ENCODE peak calls at places on chromosomes 7 and 10, in ten cellular contexts. O, L, K, J, T, N, P, C, V and Y are unnamed samples.
A peak's percentile ranks its signal among the peaks of the same experiment; 100 is the strongest.

GRCh38 chr7:4739528-4739992 is 35.9 kb upstream of the AP5Z1 start:
- DNase-seq in K (no peak), L (peak; percentile 27), O (no peak), N (no peak), C (no peak), T (peak; percentile 75), P (no peak), V (peak; percentile 57), J (peak; percentile 81), Y (peak; percentile 81)

GRCh38 chr7:46207931-46208634 is 287.0 kb upstream of the IGFBP3 start:
- DNase-seq in L (no peak), N (no peak), C (no peak), K (no peak), P (no peak), V (no peak), T (no peak), O (no peak), J (no peak), Y (no peak)

GRCh38 chr10:110408203-110408871 is 89.4 kb upstream of the DUSP5 start:
- DNase-seq in P (peak; percentile 44), O (peak; percentile 94), C (no peak), L (no peak), T (no peak), J (peak; percentile 42), K (no peak), N (peak; percentile 57), V (no peak), Y (peak; percentile 51)

GRCh38 chr7:155448632-155449007 is 9.3 kb upstream of the EN2 start:
- DNase-seq in K (no peak), O (no peak), C (no peak), T (no peak), L (peak; percentile 65), V (no peak), J (no peak), P (peak; percentile 38), N (no peak), Y (no peak)

GRCh38 chr7:143321734-143322133 is 5.8 kb downstream of the CLCN1 start:
- DNase-seq in L (no peak), J (no peak), N (no peak), O (peak; percentile 48), P (peak; percentile 63), V (no peak), K (no peak), C (no peak), T (no peak), Y (no peak)

GRCh38 chr7:13035233-13035632 is 347.8 kb downstream of the ARL4A start:
- DNase-seq in K (no peak), L (no peak), C (no peak), J (no peak), O (no peak), V (no peak), P (no peak), T (no peak), N (no peak), Y (no peak)

GRCh38 chr7:135744938-135745701 is 3.5 kb downstream of the FAM180A start:
- DNase-seq in L (no peak), V (no peak), T (peak; percentile 88), O (peak; percentile 87), C (peak; percentile 57), N (peak; percentile 24), P (no peak), J (peak; percentile 67), K (no peak), Y (peak; percentile 64)

GRCh38 chr10:14200645-14201534 is 129.8 kb downstream of the FRMD4A start:
- DNase-seq in N (no peak), P (no peak), V (peak; percentile 9), J (no peak), O (no peak), T (no peak), K (no peak), C (no peak), L (peak; percentile 55), Y (no peak)

GRCh38 chr10:86225098-86225782 is 141.4 kb downstream of the GRID1 start:
- DNase-seq in V (no peak), T (peak; percentile 51), O (peak; percentile 47), J (peak; percentile 19), C (peak; percentile 26), K (no peak), N (no peak), P (peak; percentile 16), L (no peak), Y (peak; percentile 33)

GRCh38 chr7:2309889-2310331 is 4.3 kb downstream of the SNX8 start:
- DNase-seq in N (no peak), T (peak; percentile 85), K (no peak), J (peak; percentile 85), P (no peak), O (peak; percentile 95), V (no peak), L (peak; percentile 87), C (no peak), Y (peak; percentile 90)

GRCh38 chr10:16491933-16492332 is 29.7 kb downstream of the C1QL3 start:
- DNase-seq in O (no peak), C (no peak), V (no peak), T (no peak), N (no peak), L (peak; percentile 6), K (no peak), P (no peak), J (no peak), Y (no peak)

GRCh38 chr10:19656420-19657042 is 159.7 kb upstream of the PLXDC2 start:
- DNase-seq in J (peak; percentile 10), K (no peak), P (no peak), T (no peak), L (no peak), V (no peak), C (no peak), O (no peak), N (no peak), Y (no peak)

GRCh38 chr10:8967004-8967530 is 912.6 kb downstream of the GATA3 start:
- DNase-seq in V (no peak), C (no peak), N (no peak), T (no peak), K (no peak), J (no peak), L (no peak), O (no peak), P (no peak), Y (peak; percentile 0)

GRCh38 chr7:117972606-117973005 is 99.4 kb upstream of the CTTNBP2 start:
- DNase-seq in K (no peak), L (no peak), N (no peak), C (no peak), V (no peak), J (no peak), O (no peak), P (no peak), T (no peak), Y (no peak)

GRCh38 chr10:14382022-14382421 is 51.3 kb upstream of the FRMD4A start:
- DNase-seq in J (no peak), K (no peak), N (peak; percentile 66), P (no peak), C (no peak), L (no peak), V (no peak), O (no peak), T (peak; percentile 85), Y (peak; percentile 21)

GRCh38 chr7:90222811-90223725 is 11.5 kb downstream of the STEAP2 start:
- DNase-seq in K (peak; percentile 18), C (peak; percentile 20), O (peak; percentile 40), L (peak; percentile 8), J (peak; percentile 37), T (no peak), P (no peak), N (no peak), V (no peak), Y (peak; percentile 41)

GRCh38 chr7:65746398-65746669 is 126.5 kb upstream of the VKORC1L1 start:
- DNase-seq in K (no peak), V (no peak), C (no peak), L (no peak), O (peak; percentile 6), P (no peak), J (peak; percentile 36), N (peak; percentile 66), T (peak; percentile 31), Y (peak; percentile 46)

GRCh38 chr7:65749518-65749917 is 123.4 kb upstream of the VKORC1L1 start:
- DNase-seq in T (no peak), K (no peak), P (no peak), L (no peak), J (no peak), V (no peak), N (no peak), O (no peak), C (no peak), Y (no peak)

GRCh38 chr7:65749039-65749438 is 123.8 kb upstream of the VKORC1L1 start:
- DNase-seq in C (no peak), K (no peak), O (no peak), L (no peak), N (no peak), T (no peak), P (no peak), J (no peak), V (no peak), Y (no peak)

GRCh38 chr7:65750511-65751344 is 122.1 kb upstream of the VKORC1L1 start:
- DNase-seq in K (peak; percentile 91), J (peak; percentile 90), L (peak; percentile 96), O (peak; percentile 91), P (peak; percentile 96), T (peak; percentile 90), V (peak; percentile 95), C (peak; percentile 38), N (peak; percentile 92), Y (peak; percentile 87)
- TF ChIP-seq CTCF in K (peak; percentile 39), J (no peak), L (peak; percentile 5), O (no peak), P (peak; percentile 37), T (no peak), V (no peak), C (no peak), N (no peak), Y (no peak)

DNA sequence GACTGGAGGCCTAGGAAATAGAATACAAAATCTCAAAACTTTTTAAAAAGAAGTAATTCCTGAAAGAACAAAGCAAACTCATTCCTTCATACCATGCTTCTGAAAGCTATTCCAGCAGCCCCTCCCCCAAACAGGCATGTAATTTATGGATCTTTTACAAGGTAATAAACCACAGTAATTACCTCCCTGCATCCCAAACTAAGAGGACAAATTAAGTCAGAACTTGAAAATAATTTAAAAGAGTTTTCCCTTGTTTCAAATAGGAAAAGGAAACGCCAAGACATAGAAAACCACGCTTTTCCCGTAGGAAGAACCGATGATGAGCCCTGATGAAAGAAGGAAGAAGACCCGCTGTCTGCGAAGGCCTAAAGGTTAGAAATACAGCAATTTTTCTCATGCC is 8.9 kb downstream of the HOXA4 start:
- DNase-seq in K (no peak), O (no peak), L (no peak), C (no peak), T (no peak), N (no peak), V (no peak), J (no peak), P (no peak), Y (no peak)
- H3K4me3 ChIP-seq in K (peak overlapping the region; percentile 32), O (peak overlapping the region; percentile 45), L (no peak overlapping the region), C (no peak overlapping the region), T (peak overlapping the region; percentile 64), N (peak overlapping the region; percentile 9), V (no peak overlapping the region), J (no peak overlapping the region), P (peak overlapping the region; percentile 51), Y (no peak overlapping the region)

GRCh38 chr10:71770255-71770654 is 3.1 kb downstream of the VSIR start:
- DNase-seq in C (no peak), P (no peak), K (no peak), T (peak; percentile 12), L (no peak), N (no peak), O (no peak), J (peak; percentile 31), V (no peak), Y (peak; percentile 27)
- TF ChIP-seq CTCF in C (no peak), P (no peak), K (no peak), T (no peak), L (no peak), N (no peak), O (no peak), J (no peak), V (no peak), Y (no peak)

GRCh38 chr10:4725917-4726606 is 99.9 kb upstream of the AKR1E2 start:
- DNase-seq in J (peak; percentile 71), T (peak; percentile 89), N (peak; percentile 93), L (no peak), C (peak; percentile 78), K (no peak), P (no peak), O (peak; percentile 83), V (no peak), Y (peak; percentile 82)
- H3K4me3 ChIP-seq in J (no peak overlapping the region), T (no peak overlapping the region), N (no peak overlapping the region), L (no peak overlapping the region), C (no peak overlapping the region), K (no peak overlapping the region), P (no peak overlapping the region), O (peak overlapping the region; percentile 34), V (no peak overlapping the region), Y (no peak overlapping the region)